ENCODE peak calls at places on chromosomes 5 and 9, in ten cellular contexts. X is HCT116, D is endothelial cell of umbilical vein, L is transverse colon, S is GM23338, O is HL-60, R is stomach, E is Panc1, J is GM12891, G is H1. U is an unnamed sample.

GRCh38 chr9:113991714-113992113 is 86.4 kb downstream of the AMBP start:
- DNase-seq in X (no peak), D (no peak), L (no peak), S (no peak), O (no peak), R (no peak), E (no peak), J (no peak), G (no peak), U (no peak)

GRCh38 chr9:112035166-112035816 is 138.7 kb downstream of the UGCG start:
- DNase-seq in X (no peak), D (no peak), L (no peak), S (no peak), O (no peak), R (no peak), E (no peak), J (no peak), G (no peak), U (no peak)

GRCh38 chr9:90943341-90943740 is 141.7 kb downstream of the SYK start:
- DNase-seq in X (no peak), D (no peak), L (no peak), S (no peak), O (no peak), R (no peak), E (no peak), J (no peak), G (no peak), U (no peak)

GRCh38 chr9:34510506-34511159 is 12.2 kb downstream of the ENHO start:
- DNase-seq in X (no peak), D (no peak), L (no peak), S (peak; percentile 12), O (no peak), R (no peak), E (no peak), J (no peak), G (no peak), U (no peak)

GRCh38 chr5:9454012-9454481 is 91.8 kb downstream of the SEMA5A start:
- DNase-seq in X (no peak), D (no peak), L (peak; percentile 38), S (no peak), O (no peak), R (no peak), E (no peak), J (no peak), G (no peak), U (no peak)

GRCh38 chr9:25025686-25026085 is 480.0 kb upstream of the IZUMO3 start:
- DNase-seq in X (no peak), D (no peak), L (no peak), S (no peak), O (no peak), R (no peak), E (no peak), J (no peak), G (no peak), U (no peak)

GRCh38 chr9:14180077-14180941 is 133.6 kb downstream of the NFIB start:
- DNase-seq in X (no peak), D (no peak), L (peak; percentile 35), S (no peak), O (no peak), R (peak; percentile 53), E (no peak), J (no peak), G (no peak), U (peak; percentile 55)

GRCh38 chr5:32852535-32852934 is 141.4 kb downstream of the NPR3 start:
- DNase-seq in X (no peak), D (no peak), L (peak; percentile 8), S (peak; percentile 86), O (no peak), R (no peak), E (peak; percentile 20), J (no peak), G (peak; percentile 52), U (no peak)

GRCh38 chr5:159010611-159011497 is 88.9 kb downstream of the EBF1 start:
- DNase-seq in X (no peak), D (peak; percentile 22), L (no peak), S (peak; percentile 37), O (no peak), R (no peak), E (no peak), J (no peak), G (no peak), U (no peak)

GRCh38 chr5:39076101-39076756 is 2.0 kb upstream of the RICTOR start:
- DNase-seq in X (no peak), D (no peak), L (no peak), S (no peak), O (no peak), R (no peak), E (no peak), J (no peak), G (no peak), U (no peak)

GRCh38 chr5:64298586-64298985 is 132.9 kb downstream of the RNF180 start:
- DNase-seq in X (no peak), D (no peak), L (no peak), S (no peak), O (no peak), R (no peak), E (no peak), J (no peak), G (no peak), U (no peak)

GRCh38 chr5:112885001-112885400 is 23.9 kb downstream of the SRP19 start:
- DNase-seq in X (no peak), D (no peak), L (no peak), S (no peak), O (no peak), R (peak; percentile 63), E (no peak), J (no peak), G (no peak), U (peak; percentile 59)

GRCh38 chr9:15444141-15444540 is 21.5 kb downstream of the SNAPC3 start:
- DNase-seq in X (no peak), D (no peak), L (no peak), S (no peak), O (no peak), R (no peak), E (no peak), J (no peak), G (no peak), U (no peak)

GRCh38 chr9:129832957-129833356 is 2.1 kb downstream of the C9orf78 start:
- DNase-seq in X (no peak), D (no peak), L (no peak), S (no peak), O (no peak), R (no peak), E (no peak), J (no peak), G (no peak), U (no peak)

GRCh38 chr9:89093201-89093600 is 85.4 kb downstream of the SHC3 start:
- DNase-seq in X (no peak), D (no peak), L (no peak), S (no peak), O (no peak), R (no peak), E (no peak), J (no peak), G (no peak), U (no peak)
- TF ChIP-seq POLR2AphosphoS5 in X (no peak), D (no peak), L (no peak), S (no peak), O (no peak), R (no peak), E (no peak), J (no peak), G (no peak), U (no peak)

DNA sequence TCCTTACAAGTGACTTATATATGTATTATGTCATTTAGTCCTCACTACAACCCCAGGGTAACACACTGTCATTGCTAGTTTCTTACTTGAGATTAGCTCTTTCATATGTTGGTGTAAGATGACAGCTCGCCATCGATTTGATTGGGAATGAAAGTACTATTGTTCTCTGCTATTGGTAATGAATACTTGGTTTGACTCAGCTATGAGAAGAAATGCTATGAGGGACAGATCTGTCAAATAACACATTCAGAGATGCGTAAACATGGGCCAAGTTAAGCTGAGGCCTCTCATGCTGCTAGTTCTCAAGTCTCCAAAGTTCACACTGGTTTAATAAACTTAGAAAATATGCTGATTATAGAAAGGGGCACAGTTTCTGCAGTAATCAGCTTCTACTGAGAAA is 142.7 kb downstream of the SGCD start:
- DNase-seq in X (no peak), D (no peak), L (no peak), S (no peak), O (no peak), R (no peak), E (no peak), J (no peak), G (no peak), U (no peak)
- TF ChIP-seq POLR2AphosphoS5 in X (no peak), D (no peak), L (no peak), S (no peak), O (no peak), R (no peak), E (no peak), J (no peak), G (no peak), U (no peak)

DNA sequence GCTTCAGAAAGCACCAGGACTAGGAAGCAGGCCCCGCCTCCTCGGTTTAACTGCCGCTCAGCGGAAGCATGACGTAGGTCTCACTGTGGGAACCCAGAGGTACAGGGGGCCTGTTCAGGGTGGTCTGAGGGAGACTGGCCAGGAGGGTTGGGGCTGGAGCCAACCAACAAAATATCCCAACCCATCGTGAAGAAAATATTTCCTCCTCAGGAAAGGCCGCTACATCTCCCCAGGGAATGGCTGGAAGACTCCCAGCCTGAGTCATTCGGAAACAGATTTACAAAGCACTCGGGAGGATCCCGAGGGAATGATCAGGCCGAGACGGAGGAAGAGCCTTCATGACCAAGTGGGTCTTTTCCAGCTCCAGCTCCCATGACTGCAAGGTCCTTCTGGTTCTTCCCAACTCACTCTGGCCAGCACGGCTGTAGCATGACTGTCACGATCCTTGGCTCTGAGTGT is 100.8 kb downstream of the LHFPL2 start:
- DNase-seq in X (no peak), D (no peak), L (peak; percentile 55), S (no peak), O (no peak), R (no peak), E (no peak), J (no peak), G (no peak), U (no peak)
- TF ChIP-seq POLR2AphosphoS5 in X (no peak), D (no peak), L (peak; percentile 41), S (no peak), O (no peak), R (no peak), E (no peak), J (no peak), G (no peak), U (peak; percentile 58)

DNA sequence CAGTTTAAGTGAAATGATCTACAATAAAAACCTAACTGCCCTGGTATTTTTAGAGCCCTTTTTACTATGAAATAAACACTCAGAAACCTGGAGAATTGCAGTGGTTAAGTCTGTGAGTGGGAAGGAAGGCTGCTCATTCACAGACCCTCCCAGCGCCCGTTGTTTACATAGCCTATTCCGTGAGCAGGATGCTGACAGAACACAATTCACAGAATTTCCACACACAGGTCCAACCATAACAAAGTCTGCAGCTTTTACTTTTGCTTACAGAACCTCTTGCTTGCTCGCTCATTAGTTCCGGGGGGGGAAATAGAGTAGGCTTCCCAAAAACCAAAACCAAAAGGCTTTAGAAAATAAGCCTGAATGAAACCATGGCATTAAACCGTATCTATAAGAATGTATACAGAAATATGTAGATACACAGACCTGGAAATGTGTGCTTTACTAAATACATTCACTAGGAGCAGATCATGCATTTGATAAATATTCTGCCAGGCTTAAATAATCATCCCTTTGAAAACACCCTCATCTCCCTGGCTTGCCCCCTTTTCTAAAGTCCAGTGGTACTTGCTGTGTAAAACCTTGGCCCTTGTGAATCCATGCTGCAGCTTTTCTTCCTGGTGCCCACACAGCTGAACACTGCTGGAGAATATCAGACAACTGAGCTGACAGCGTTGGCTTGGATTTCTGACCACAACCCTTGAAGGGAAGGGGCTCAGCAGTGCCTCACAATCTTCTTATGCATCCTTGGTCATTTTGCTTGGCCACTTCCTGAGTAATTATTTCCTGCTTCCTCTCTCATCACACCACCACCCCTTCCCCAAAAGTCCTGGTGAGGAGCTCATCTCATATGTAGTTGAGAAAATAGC is 128.0 kb downstream of the FANCC start:
- DNase-seq in X (no peak), D (peak; percentile 95), L (no peak), S (no peak), O (no peak), R (no peak), E (no peak), J (no peak), G (no peak), U (no peak)
- TF ChIP-seq POLR2AphosphoS5 in X (no peak), D (peak; percentile 63), L (no peak), S (no peak), O (no peak), R (no peak), E (no peak), J (no peak), G (no peak), U (peak; percentile 71)